ENCODE peak calls at places on chromosomes 6 and 20, in four cellular contexts. G is BE2C, H is thoracic aorta, W is GM23248. S is an unnamed sample.

GRCh38 chr6:106257195-106257594 is 68.4 kb downstream of the ATG5 start:
- DNase-seq in G (no peak), W (peak), H (no peak), S (no peak)

GRCh38 chr6:131840936-131841583 is 33.2 kb downstream of the ENPP1 start:
- DNase-seq in W (no peak), H (no peak), G (no peak), S (no peak)

GRCh38 chr6:110285306-110286060 is 72.7 kb downstream of the METTL24 start:
- DNase-seq in G (no peak), H (no peak), W (peak), S (no peak)

GRCh38 chr6:36488221-36488620 is 45.4 kb downstream of the KCTD20 start:
- DNase-seq in H (no peak), G (no peak), W (no peak), S (no peak)

GRCh38 chr6:79719248-79719975 is 88.3 kb downstream of the SH3BGRL2 start:
- DNase-seq in G (no peak), H (no peak), W (peak), S (no peak)

GRCh38 chr20:61704661-61705060 is 361.0 kb downstream of the TAF4 start:
- DNase-seq in H (no peak), W (no peak), G (no peak), S (no peak)

GRCh38 chr6:154732824-154733609 is at the start of gene SCAF8:
- DNase-seq in H (peak), W (peak), G (peak), S (peak)

GRCh38 chr20:3238616-3239025 is 369 bp downstream of the SLC4A11 start:
- DNase-seq in G (no peak), H (no peak), W (peak), S (no peak)

GRCh38 chr6:26017567-26017966 is 55.0 kb downstream of the TRIM38 start:
- DNase-seq in G (no peak), H (peak), W (peak), S (peak)

GRCh38 chr20:32051720-32052089 is 337 bp upstream of the HCK start:
- DNase-seq in W (no peak), H (no peak), G (no peak), S (no peak)
- H3K4me3 ChIP-seq in W (no peak), H (peak), G (no peak), S (no peak)

GRCh38 chr6:3871511-3871910 is 22.3 kb downstream of the FAM50B start:
- DNase-seq in H (no peak), W (no peak), G (no peak), S (no peak)

GRCh38 chr6:3869284-3869631 is 20.1 kb downstream of the FAM50B start:
- DNase-seq in H (no peak), W (no peak), G (no peak), S (no peak)

GRCh38 chr6:3870528-3870925 is 21.4 kb downstream of the FAM50B start:
- DNase-seq in H (no peak), W (no peak), G (no peak), S (no peak)

GRCh38 chr6:3868544-3868943 is 19.4 kb downstream of the FAM50B start:
- DNase-seq in W (peak), G (no peak), H (no peak), S (no peak)

GRCh38 chr6:3869632-3870527 is 20.7 kb downstream of the FAM50B start:
- DNase-seq in H (no peak), G (no peak), W (no peak), S (no peak)
- H3K4me3 ChIP-seq in H (no peak), G (no peak), W (no peak), S (no peak)

DNA sequence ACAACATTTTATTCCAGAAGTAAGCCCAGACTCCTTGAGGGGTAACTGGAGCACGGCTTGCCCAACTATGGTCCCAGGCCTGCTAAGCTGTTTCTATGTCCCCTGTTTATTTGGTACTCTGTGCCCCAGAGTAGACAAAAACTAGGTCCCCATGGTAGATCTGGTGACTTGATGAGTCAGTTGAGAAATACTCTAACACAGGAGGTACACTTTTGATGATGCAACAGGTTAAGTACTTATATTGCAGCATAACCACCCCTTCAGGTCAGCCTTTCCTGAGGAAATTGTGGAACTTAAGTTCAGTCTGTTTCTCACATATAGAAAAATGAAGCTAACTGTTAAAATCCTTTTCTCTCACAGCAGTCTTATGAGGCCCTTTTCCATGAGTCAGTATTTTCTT is 19.6 kb downstream of the TTPAL start:
- DNase-seq in W (peak), H (no peak), G (no peak), S (peak)
- H3K4me3 ChIP-seq in W (peak), H (no peak), G (no peak), S (no peak)

DNA sequence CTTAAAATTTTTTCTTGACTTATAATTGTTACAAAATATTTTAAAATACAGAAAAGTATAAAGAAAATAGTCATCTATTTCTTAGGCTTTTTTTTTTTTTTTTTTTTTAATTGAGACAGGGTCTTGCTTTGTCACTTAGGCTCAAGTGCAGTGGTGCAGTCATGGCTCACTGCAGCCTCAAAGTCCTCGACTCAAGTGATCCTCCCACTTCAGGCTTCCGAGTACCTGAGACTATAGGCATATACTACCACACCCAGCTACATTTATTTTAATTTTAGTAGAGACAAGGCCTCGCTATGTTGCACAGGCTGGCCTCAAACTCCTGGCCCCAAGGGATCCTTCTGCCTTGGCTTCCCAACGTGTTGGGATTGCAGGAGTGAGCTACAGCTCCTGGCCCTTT is 5.3 kb upstream of the ACAT2 start:
- DNase-seq in H (no peak), G (no peak), W (no peak), S (no peak)
- H3K4me3 ChIP-seq in H (no peak), G (no peak), W (no peak), S (no peak)